ENCODE peak calls at places on chromosomes 1 and 21, in seven cellular contexts. E is BE2C; S is psoas muscle; I is mucosa of descending colon; M is A172; C is non-pigmented ciliary epithelial cell; X is activated CD8-positive, alpha-beta T cell treated with anti-CD3 and anti-CD28 coated beads, Interleukin-2, amount 10 ng/mL, durations not matched to agents 7 days and 5 days. L is an unnamed sample.

GRCh38 chr1:94927405-94928175 is 680 bp upstream of the CNN3 start:
- DNase-seq in C (no peak), I (peak), X (no peak), E (no peak), S (no peak), M (peak), L (no peak)

GRCh38 chr1:27292111-27292510 is 29.9 kb upstream of the TMEM222 start:
- DNase-seq in C (no peak), S (no peak), X (no peak), M (no peak), E (no peak), I (no peak), L (no peak)

GRCh38 chr1:6033986-6034749 is 11.5 kb upstream of the KCNAB2 start:
- DNase-seq in S (peak), I (peak), E (peak), M (no peak), X (peak), C (no peak), L (peak)

GRCh38 chr1:245863566-245864184 is 643.4 kb downstream of the SMYD3 start:
- DNase-seq in X (no peak), M (no peak), I (no peak), S (no peak), C (no peak), E (no peak), L (no peak)

GRCh38 chr1:45864124-45864721 is 60.8 kb downstream of the MAST2 start:
- DNase-seq in S (no peak), M (peak), E (peak), I (no peak), X (no peak), C (no peak), L (no peak)

GRCh38 chr21:41640756-41641509 is 125.9 kb downstream of the RIPK4 start:
- DNase-seq in M (peak), E (no peak), I (no peak), X (no peak), S (peak), C (no peak), L (no peak)

GRCh38 chr1:223496883-223497282 is 103.7 kb downstream of the CCDC185 start:
- DNase-seq in M (no peak), X (no peak), S (no peak), I (no peak), E (peak), C (no peak), L (no peak)

GRCh38 chr1:234599617-234600417 is 10.2 kb downstream of the IRF2BP2 start:
- DNase-seq in C (no peak), I (peak), S (peak), E (peak), M (peak), X (peak), L (peak)

GRCh38 chr1:20670936-20671335 is 9.8 kb upstream of the DDOST start:
- DNase-seq in S (no peak), I (no peak), C (no peak), M (no peak), X (no peak), E (no peak), L (no peak)

GRCh38 chr1:189237008-189237407 is 1240.7 kb downstream of the BRINP3 start:
- DNase-seq in E (no peak), X (no peak), C (no peak), S (no peak), M (no peak), I (no peak), L (no peak)

GRCh38 chr21:25457411-25457810 is 149.9 kb downstream of the MRPL39 start:
- DNase-seq in C (peak), S (no peak), X (no peak), I (no peak), M (peak), E (no peak), L (no peak)

GRCh38 chr1:201019321-201019977 is 4.1 kb downstream of the KIF21B start:
- DNase-seq in C (no peak), M (peak), E (no peak), S (peak), X (peak), I (peak), L (peak)

GRCh38 chr1:197948926-197949899 is 32.0 kb downstream of the LHX9 start:
- DNase-seq in S (no peak), C (no peak), E (no peak), I (no peak), M (no peak), X (peak), L (no peak)

GRCh38 chr1:111867868-111868440 is 112.3 kb downstream of the DDX20 start:
- DNase-seq in S (no peak), M (no peak), C (no peak), I (no peak), X (no peak), E (no peak), L (no peak)

GRCh38 chr1:201706109-201706508 is 122.8 kb upstream of the IPO9 start:
- DNase-seq in M (no peak), C (no peak), E (no peak), S (no peak), X (no peak), I (no peak), L (no peak)

GRCh38 chr1:30665216-30665615 is 58.2 kb downstream of the MATN1 start:
- DNase-seq in E (no peak), S (no peak), C (no peak), I (no peak), M (no peak), X (no peak), L (no peak)

GRCh38 chr21:26127918-26128317 is 42.7 kb downstream of the APP start:
- DNase-seq in I (no peak), S (no peak), X (no peak), E (no peak), M (no peak), C (no peak), L (no peak)

GRCh38 chr1:159913451-159914192 is 11.7 kb downstream of the TAGLN2 start:
- DNase-seq in S (no peak), M (no peak), C (no peak), I (peak), E (no peak), X (no peak), L (no peak)